ENCODE peak calls at places on chromosomes 2 and 18, in six cellular contexts. M, U, F, Z, S and C are unnamed samples.

GRCh38 chr2:142290931-142291330 is 160.1 kb upstream of the LRP1B start:
- DNase-seq in U (no peak), M (no peak), F (no peak), S (no peak), Z (no peak), C (no peak)

GRCh38 chr18:11149441-11150270 is at the start of gene PIEZO2:
- DNase-seq in M (peak), U (peak), S (peak), Z (no peak), F (peak), C (peak)

GRCh38 chr2:28754321-28754720 is 2.7 kb downstream of the PPP1CB start:
- DNase-seq in S (peak), M (no peak), Z (no peak), U (no peak), F (no peak), C (no peak)

GRCh38 chr2:54048117-54048785 is 67.2 kb upstream of the ACYP2 start:
- DNase-seq in M (peak), F (no peak), U (no peak), S (no peak), Z (no peak), C (no peak)

GRCh38 chr2:48799605-48800004 is 44.1 kb upstream of the LHCGR start:
- DNase-seq in U (no peak), S (no peak), F (no peak), Z (no peak), M (no peak), C (no peak)

GRCh38 chr2:235921508-235922260 is 246.5 kb downstream of the GBX2 start:
- DNase-seq in Z (no peak), S (no peak), U (peak), M (peak), F (no peak), C (no peak)

GRCh38 chr18:44740000-44740399 is 59.3 kb downstream of the SETBP1 start:
- DNase-seq in Z (no peak), U (no peak), M (no peak), S (no peak), F (no peak), C (no peak)

GRCh38 chr2:207103132-207103531 is 62.6 kb downstream of the KLF7 start:
- DNase-seq in S (no peak), M (no peak), U (no peak), F (no peak), Z (no peak), C (no peak)

GRCh38 chr2:111705206-111705605 is 178.8 kb downstream of the ANAPC1 start:
- DNase-seq in M (no peak), S (no peak), Z (no peak), U (no peak), F (no peak), C (no peak)

GRCh38 chr2:172434821-172435607 is 7.6 kb downstream of the ITGA6 start:
- DNase-seq in U (no peak), S (no peak), M (no peak), Z (no peak), F (no peak), C (no peak)

GRCh38 chr2:42810971-42811865 is 18.8 kb upstream of the HAAO start:
- DNase-seq in M (peak), S (no peak), Z (no peak), F (no peak), U (peak), C (peak)

GRCh38 chr2:166170356-166170755 is 42.5 kb upstream of the SCN1A start:
- DNase-seq in S (no peak), U (no peak), Z (no peak), F (no peak), M (no peak), C (no peak)

GRCh38 chr2:17539596-17539992 is 902 bp upstream of the VSNL1 start:
- DNase-seq in F (no peak), S (no peak), M (peak), U (peak), Z (peak), C (no peak)

GRCh38 chr2:42117923-42118758 is 51.0 kb upstream of the EML4 start:
- DNase-seq in Z (no peak), M (peak), S (no peak), U (no peak), F (peak), C (peak)

GRCh38 chr2:98730053-98730850 is 680 bp downstream of the MGAT4A start:
- DNase-seq in S (no peak), Z (no peak), M (peak), U (peak), F (no peak), C (peak)

GRCh38 chr2:134392689-134393476 is 139.0 kb downstream of the MGAT5 start:
- DNase-seq in U (no peak), Z (no peak), S (no peak), F (no peak), M (no peak), C (no peak)

GRCh38 chr18:57959278-57959677 is 84.7 kb upstream of the NEDD4L start:
- DNase-seq in F (no peak), Z (peak), M (peak), U (no peak), S (peak), C (peak)

GRCh38 chr2:109270758-109271305 is 141.8 kb downstream of the SH3RF3 start:
- DNase-seq in M (no peak), U (no peak), F (no peak), S (no peak), Z (no peak), C (no peak)

GRCh38 chr2:239267411-239267941 is 133.3 kb downstream of the HDAC4 start:
- DNase-seq in S (peak), F (peak), Z (peak), M (no peak), U (no peak), C (peak)

GRCh38 chr2:182186132-182186735 is 200.6 kb downstream of the PPP1R1C start:
- DNase-seq in M (peak), Z (peak), F (no peak), S (peak), U (no peak), C (peak)

GRCh38 chr2:130373808-130374365 is 18.0 kb downstream of the PTPN18 start:
- DNase-seq in S (no peak), M (no peak), Z (no peak), F (no peak), U (no peak), C (no peak)

GRCh38 chr2:150526827-150527226 is 39.4 kb upstream of the RND3 start:
- DNase-seq in Z (peak), M (peak), F (no peak), U (no peak), S (no peak), C (peak)

GRCh38 chr2:204434660-204435462 is 110.4 kb upstream of the PARD3B start:
- DNase-seq in F (no peak), Z (no peak), U (no peak), S (peak), M (no peak), C (no peak)

GRCh38 chr2:64609229-64609994 is 44.3 kb downstream of the SERTAD2 start:
- DNase-seq in Z (no peak), U (peak), S (peak), F (no peak), M (no peak), C (peak)

GRCh38 chr2:135839713-135840112 is 2.7 kb upstream of the LCT start:
- DNase-seq in F (no peak), M (no peak), S (no peak), U (no peak), Z (no peak), C (peak)

GRCh38 chr2:70977605-70978205 is 725 bp upstream of the ANKRD53 start:
- DNase-seq in Z (no peak), M (peak), F (no peak), U (peak), S (no peak), C (peak)
- TF ChIP-seq POLR2A in Z (no peak), M (no peak), F (no peak), U (no peak), S (no peak), C (no peak)

DNA sequence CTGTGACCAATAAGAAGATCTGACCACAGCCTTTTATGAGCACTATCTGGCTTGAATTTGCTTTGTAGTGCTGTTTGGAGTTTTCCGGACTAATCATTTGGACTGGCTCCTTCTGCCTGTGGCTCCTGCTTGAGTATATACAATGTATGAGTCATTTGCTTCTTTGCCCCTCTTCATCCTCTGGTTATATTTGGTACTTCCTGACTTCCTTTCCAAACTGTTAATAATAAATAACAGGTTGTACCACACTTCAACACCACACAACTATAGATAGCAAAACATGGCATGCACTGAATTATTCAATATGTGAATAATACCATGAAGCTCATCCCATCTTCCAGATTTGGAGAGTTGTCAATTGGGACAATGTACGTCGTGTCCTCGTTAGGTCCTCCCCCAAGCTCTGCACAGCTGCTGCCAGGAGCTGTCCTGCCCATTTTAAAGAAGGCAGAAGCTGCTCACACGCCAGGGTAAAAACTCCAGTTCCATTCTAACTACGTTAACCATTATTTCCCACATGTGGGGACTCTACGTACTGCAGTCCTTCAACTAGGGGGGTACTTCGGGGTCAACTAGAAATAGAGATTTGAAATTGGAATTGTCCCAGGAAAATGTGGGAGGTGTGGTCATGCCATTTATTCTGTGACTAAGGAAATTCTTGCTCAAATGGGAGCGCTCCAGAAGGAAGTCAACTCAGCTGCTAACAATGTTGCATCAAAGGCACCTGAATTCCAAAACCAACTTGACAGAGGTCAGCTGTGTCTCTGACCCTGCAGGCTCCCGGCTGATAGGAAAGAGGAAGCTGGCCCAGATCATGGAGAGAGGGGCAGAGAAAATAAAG is 38.1 kb downstream of the ST8SIA5 start:
- DNase-seq in F (no peak), S (no peak), U (no peak), Z (no peak), M (no peak), C (peak)
- H3K9ac ChIP-seq in F (no peak), S (no peak), U (no peak), Z (no peak), M (no peak), C (no peak)

DNA sequence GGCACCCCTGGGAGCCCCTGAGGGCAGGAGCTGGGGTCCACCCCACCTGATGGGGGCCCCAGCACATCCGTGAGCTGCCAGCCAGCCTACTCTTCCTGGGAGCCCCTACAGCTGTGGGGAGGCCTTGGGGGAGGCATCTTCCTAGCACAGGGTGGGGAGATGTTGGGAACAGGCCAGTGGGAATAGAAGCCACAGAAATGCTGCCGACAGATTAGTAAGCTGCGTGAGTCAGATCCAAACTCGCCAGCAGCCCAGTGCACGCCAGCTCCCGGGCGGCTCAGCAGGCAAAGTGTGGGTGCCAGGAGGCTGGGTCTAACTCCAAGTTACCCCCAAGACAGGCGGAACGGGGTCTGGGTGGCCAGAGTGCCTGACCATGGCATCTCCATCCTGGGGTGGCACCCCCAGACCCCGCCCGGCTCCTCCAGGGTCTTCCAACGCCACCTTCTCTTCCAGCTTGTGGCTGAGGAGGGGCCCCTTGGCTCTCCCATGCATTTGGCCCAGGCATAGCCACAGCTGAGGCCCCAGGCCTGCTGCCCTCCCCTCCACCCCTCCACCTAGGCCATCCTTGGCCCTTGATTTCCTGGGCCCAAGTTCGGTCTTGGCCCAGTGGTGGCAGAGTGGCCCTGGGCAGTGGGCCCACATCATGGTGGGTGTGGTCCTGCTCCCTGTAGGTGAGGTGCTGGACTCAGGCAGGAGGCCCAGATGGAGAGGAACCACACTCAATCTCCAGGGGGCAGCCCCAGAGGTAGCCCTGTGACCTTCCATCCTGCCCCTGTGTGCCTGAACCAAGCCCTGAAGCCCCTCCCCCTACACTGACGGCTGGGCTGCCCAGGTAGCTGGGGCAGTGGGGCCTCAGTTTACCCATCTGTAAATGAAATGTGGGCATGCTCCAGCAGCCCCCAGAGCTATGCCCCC is 15.4 kb downstream of the CROCC2 start:
- DNase-seq in S (no peak), M (no peak), Z (no peak), U (peak), F (no peak), C (no peak)
- TF ChIP-seq MAX in S (no peak), M (no peak), Z (no peak), U (no peak), F (no peak), C (no peak)

GRCh38 chr2:190315273-190315672 is 4.4 kb downstream of the HIBCH start:
- DNase-seq in S (no peak), Z (no peak), F (no peak), M (no peak), U (no peak), C (no peak)

GRCh38 chr2:190318514-190318913 is 1.1 kb downstream of the HIBCH start:
- DNase-seq in U (no peak), F (no peak), S (no peak), M (no peak), Z (no peak), C (no peak)

GRCh38 chr2:190318931-190319556 is 582 bp downstream of the HIBCH start:
- DNase-seq in F (no peak), U (no peak), M (no peak), S (no peak), Z (no peak), C (peak)

GRCh38 chr2:190320696-190321095 is 1.1 kb upstream of the HIBCH start:
- DNase-seq in F (no peak), Z (no peak), U (no peak), S (no peak), M (no peak), C (no peak)

GRCh38 chr2:190319557-190320498 is at the start of gene HIBCH:
- DNase-seq in M (peak), Z (peak), U (peak), S (peak), F (peak), C (peak)
- TF ChIP-seq POLR2A in M (peak), Z (peak), U (peak), S (peak), F (peak), C (peak)

DNA sequence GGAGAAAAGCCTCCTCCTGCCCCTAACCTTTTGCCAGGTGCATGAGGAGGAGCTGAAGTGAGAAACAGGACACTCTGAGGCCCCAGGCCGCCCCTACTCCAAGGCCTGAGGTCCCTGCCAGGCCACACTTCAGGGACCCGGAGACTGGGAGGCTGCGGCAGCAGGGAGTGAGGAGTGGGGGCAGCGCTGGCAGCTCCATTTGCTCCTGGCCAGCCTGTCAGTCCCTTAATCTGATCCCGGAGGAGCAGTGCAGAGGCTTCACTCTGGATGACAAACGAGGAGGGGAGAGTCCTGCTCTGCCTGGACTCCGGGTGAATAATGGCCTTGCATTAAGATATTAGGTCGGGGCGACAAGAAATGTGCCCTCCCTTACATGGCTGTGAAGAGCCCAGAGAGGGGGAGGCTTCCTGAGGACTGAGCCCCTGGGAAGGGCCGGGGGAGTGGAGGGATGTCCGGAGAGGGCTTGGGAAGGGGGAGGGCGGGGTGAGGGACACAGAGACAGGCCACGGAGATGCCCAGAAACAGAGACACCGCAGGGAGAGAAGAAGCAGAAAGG is 14.3 kb upstream of the PRSS56 start:
- DNase-seq in Z (no peak), M (no peak), S (no peak), F (no peak), U (no peak), C (no peak)
- H3K9ac ChIP-seq in Z (no peak), M (no peak), S (no peak), F (no peak), U (no peak), C (no peak)

GRCh38 chr2:27582129-27582694 is 630 bp upstream of the ZNF512 start:
- DNase-seq in F (no peak), Z (no peak), M (no peak), U (no peak), S (peak), C (no peak)

GRCh38 chr2:27583390-27583915 is 611 bp downstream of the ZNF512 start:
- DNase-seq in S (peak), F (no peak), Z (no peak), U (no peak), M (no peak), C (no peak)

GRCh38 chr2:27584597-27584996 is 1.8 kb downstream of the ZNF512 start:
- DNase-seq in S (no peak), F (no peak), U (no peak), M (no peak), Z (no peak), C (no peak)

GRCh38 chr2:27581417-27582128 is 1.3 kb upstream of the ZNF512 start:
- DNase-seq in F (no peak), S (no peak), Z (no peak), U (no peak), M (no peak), C (no peak)

GRCh38 chr2:27582695-27583389 is at the start of gene ZNF512:
- DNase-seq in M (peak), Z (peak), S (peak), U (peak), F (peak), C (peak)
- TF ChIP-seq MAX in M (peak), Z (peak), S (peak), U (peak), F (peak), C (peak)

GRCh38 chr18:3652380-3653262 is 202.6 kb downstream of the TGIF1 start:
- DNase-seq in Z (peak), M (peak), F (no peak), U (no peak), S (peak), C (peak)
- TF ChIP-seq POLR2A in Z (no peak), M (peak), F (no peak), U (no peak), S (no peak), C (no peak)

DNA sequence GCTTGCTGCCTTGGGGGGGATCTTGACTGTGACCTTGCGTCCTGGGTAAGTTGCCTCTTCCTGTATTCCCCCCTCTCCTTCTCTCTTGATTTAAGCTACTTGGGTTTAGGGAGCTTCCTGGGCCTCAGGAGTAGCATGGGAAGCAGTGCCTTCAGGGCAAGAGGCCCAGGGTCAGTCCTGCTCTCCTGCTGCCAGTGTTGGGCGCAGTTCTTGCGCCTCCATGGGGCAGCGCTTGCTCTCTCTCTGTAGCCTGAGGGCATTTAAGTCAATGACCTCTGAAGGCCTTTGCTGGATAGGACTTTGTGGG is 164.1 kb downstream of the LDLRAD4 start:
- DNase-seq in S (no peak), Z (no peak), F (no peak), U (peak), M (no peak), C (no peak)
- H3K9ac ChIP-seq in S (no peak), Z (no peak), F (no peak), U (no peak), M (no peak), C (peak)

GRCh38 chr2:127857494-127857818 is 499 bp downstream of the POLR2D start:
- DNase-seq in M (no peak), F (no peak), Z (no peak), S (peak), U (no peak), C (no peak)
- TF ChIP-seq MAX in M (no peak), F (no peak), Z (no peak), S (no peak), U (peak), C (no peak)